ENCODE peak calls at places on chromosomes 11 and 22, in six cellular contexts. One of them, this sample, is unnamed.

GRCh38 chr22:17121235-17122195 is at the start of gene TMEM121B:
- DNase-seq in colonic mucosa: no peak
- DNase-seq in testis: peak; percentile 51
- DNase-seq in IMR-90: peak; percentile 59
- DNase-seq in mesenchymal stem cell: peak; percentile 51
- DNase-seq in GM23248: peak; percentile 68
- DNase-seq in this sample: no peak

GRCh38 chr11:61027141-61027840 is 55.8 kb downstream of the CD6 start:
- DNase-seq in colonic mucosa: no peak
- DNase-seq in IMR-90: no peak
- DNase-seq in testis: no peak
- DNase-seq in mesenchymal stem cell: no peak
- DNase-seq in GM23248: no peak
- DNase-seq in this sample: peak; percentile 55

GRCh38 chr22:49983148-49984042 is 22.8 kb downstream of the PIM3 start:
- DNase-seq in IMR-90: no peak
- DNase-seq in mesenchymal stem cell: no peak
- DNase-seq in testis: no peak
- DNase-seq in GM23248: no peak
- DNase-seq in colonic mucosa: no peak
- DNase-seq in this sample: no peak

GRCh38 chr22:39237276-39238123 is 7.3 kb downstream of the PDGFB start:
- DNase-seq in testis: no peak
- DNase-seq in GM23248: no peak
- DNase-seq in colonic mucosa: peak; percentile 59
- DNase-seq in mesenchymal stem cell: no peak
- DNase-seq in IMR-90: no peak
- DNase-seq in this sample: no peak

GRCh38 chr22:35839811-35840739 is 122.4 kb downstream of the APOL5 start:
- DNase-seq in colonic mucosa: peak; percentile 90
- DNase-seq in IMR-90: peak; percentile 98
- DNase-seq in GM23248: peak; percentile 97
- DNase-seq in testis: peak; percentile 89
- DNase-seq in mesenchymal stem cell: peak; percentile 98
- DNase-seq in this sample: peak; percentile 3

GRCh38 chr22:20024225-20025087 is 3.5 kb downstream of the TANGO2 start:
- DNase-seq in colonic mucosa: no peak
- DNase-seq in mesenchymal stem cell: no peak
- DNase-seq in IMR-90: no peak
- DNase-seq in testis: no peak
- DNase-seq in GM23248: no peak
- DNase-seq in this sample: no peak

GRCh38 chr22:43218786-43219185 is 31.9 kb upstream of the TTLL12 start:
- DNase-seq in mesenchymal stem cell: no peak
- DNase-seq in IMR-90: no peak
- DNase-seq in testis: no peak
- DNase-seq in colonic mucosa: no peak
- DNase-seq in GM23248: no peak
- DNase-seq in this sample: no peak

GRCh38 chr22:42688241-42688913 is 32.3 kb downstream of the A4GALT start:
- DNase-seq in colonic mucosa: peak; percentile 73
- DNase-seq in IMR-90: peak; percentile 93
- DNase-seq in testis: peak; percentile 89
- DNase-seq in GM23248: peak; percentile 96
- DNase-seq in mesenchymal stem cell: peak; percentile 96
- DNase-seq in this sample: no peak

GRCh38 chr22:21873619-21874018 is 6.2 kb upstream of the MAPK1 start:
- DNase-seq in IMR-90: no peak
- DNase-seq in colonic mucosa: no peak
- DNase-seq in GM23248: no peak
- DNase-seq in mesenchymal stem cell: no peak
- DNase-seq in testis: no peak
- DNase-seq in this sample: no peak

GRCh38 chr11:75465701-75466531 is 32.9 kb upstream of the KLHL35 start:
- DNase-seq in testis: no peak
- DNase-seq in mesenchymal stem cell: peak; percentile 26
- DNase-seq in GM23248: peak; percentile 41
- DNase-seq in IMR-90: peak; percentile 52
- DNase-seq in colonic mucosa: no peak
- DNase-seq in this sample: no peak

GRCh38 chr22:28222976-28223375 is 303.9 kb upstream of the PITPNB start:
- DNase-seq in testis: no peak
- DNase-seq in colonic mucosa: no peak
- DNase-seq in IMR-90: peak; percentile 64
- DNase-seq in GM23248: peak; percentile 57
- DNase-seq in mesenchymal stem cell: peak; percentile 32
- DNase-seq in this sample: no peak

GRCh38 chr11:33542921-33543320 is 157.7 kb downstream of the C11orf91 start:
- DNase-seq in IMR-90: peak; percentile 40
- DNase-seq in mesenchymal stem cell: peak; percentile 52
- DNase-seq in GM23248: peak; percentile 49
- DNase-seq in colonic mucosa: peak; percentile 49
- DNase-seq in testis: peak; percentile 73
- DNase-seq in this sample: peak; percentile 15

GRCh38 chr22:42286205-42286604 is 15.8 kb upstream of the TCF20 start:
- DNase-seq in IMR-90: no peak
- DNase-seq in testis: no peak
- DNase-seq in colonic mucosa: no peak
- DNase-seq in mesenchymal stem cell: no peak
- DNase-seq in GM23248: no peak
- DNase-seq in this sample: no peak

GRCh38 chr11:72534859-72535547 is 100.7 kb upstream of the CLPB start:
- DNase-seq in mesenchymal stem cell: peak; percentile 7
- DNase-seq in testis: no peak
- DNase-seq in IMR-90: no peak
- DNase-seq in colonic mucosa: no peak
- DNase-seq in GM23248: peak; percentile 62
- DNase-seq in this sample: no peak

GRCh38 chr22:43270314-43270908 is 72.8 kb downstream of the SCUBE1 start:
- DNase-seq in testis: no peak
- DNase-seq in IMR-90: no peak
- DNase-seq in colonic mucosa: no peak
- DNase-seq in mesenchymal stem cell: peak; percentile 44
- DNase-seq in GM23248: no peak
- DNase-seq in this sample: no peak

GRCh38 chr11:128232588-128232987 is 354.8 kb downstream of the ETS1 start:
- DNase-seq in colonic mucosa: no peak
- DNase-seq in mesenchymal stem cell: no peak
- DNase-seq in GM23248: no peak
- DNase-seq in testis: no peak
- DNase-seq in IMR-90: no peak
- DNase-seq in this sample: no peak

GRCh38 chr22:38755911-38756532 is at the start of gene SUN2:
- DNase-seq in colonic mucosa: peak; percentile 96
- DNase-seq in GM23248: peak; percentile 93
- DNase-seq in testis: peak; percentile 97
- DNase-seq in mesenchymal stem cell: peak; percentile 85
- DNase-seq in IMR-90: peak; percentile 77
- DNase-seq in this sample: peak; percentile 90

GRCh38 chr11:94786264-94787126 is 18.3 kb downstream of the AMOTL1 start:
- DNase-seq in testis: no peak
- DNase-seq in IMR-90: peak; percentile 59
- DNase-seq in colonic mucosa: no peak
- DNase-seq in GM23248: peak; percentile 52
- DNase-seq in mesenchymal stem cell: peak; percentile 67
- DNase-seq in this sample: peak; percentile 18

GRCh38 chr11:74683279-74683871 is 47.9 kb downstream of the CHRDL2 start:
- DNase-seq in testis: peak; percentile 30
- DNase-seq in IMR-90: no peak
- DNase-seq in mesenchymal stem cell: no peak
- DNase-seq in colonic mucosa: no peak
- DNase-seq in GM23248: peak; percentile 70
- DNase-seq in this sample: no peak

GRCh38 chr11:20011294-20011951 is 148.9 kb downstream of the DBX1 start:
- DNase-seq in GM23248: peak; percentile 51
- DNase-seq in testis: no peak
- DNase-seq in mesenchymal stem cell: no peak
- DNase-seq in IMR-90: no peak
- DNase-seq in colonic mucosa: no peak
- DNase-seq in this sample: no peak

GRCh38 chr11:27468643-27469332 is 3.8 kb downstream of the LGR4 start:
- DNase-seq in GM23248: peak; percentile 88
- DNase-seq in colonic mucosa: peak; percentile 40
- DNase-seq in mesenchymal stem cell: peak; percentile 75
- DNase-seq in IMR-90: peak; percentile 29
- DNase-seq in testis: no peak
- DNase-seq in this sample: no peak

GRCh38 chr11:13091804-13092203 is 82.7 kb downstream of the RASSF10 start:
- DNase-seq in IMR-90: no peak
- DNase-seq in GM23248: no peak
- DNase-seq in testis: no peak
- DNase-seq in colonic mucosa: no peak
- DNase-seq in mesenchymal stem cell: peak; percentile 17
- DNase-seq in this sample: no peak
- H3K27ac ChIP-seq in IMR-90: no peak overlapping the region
- H3K27ac ChIP-seq in GM23248: no peak overlapping the region
- H3K27ac ChIP-seq in testis: no peak overlapping the region
- H3K27ac ChIP-seq in colonic mucosa: no peak overlapping the region
- H3K27ac ChIP-seq in mesenchymal stem cell: no peak overlapping the region
- H3K27ac ChIP-seq in this sample: no peak overlapping the region

GRCh38 chr11:12221136-12221535 is 110.7 kb downstream of the MICAL2 start:
- DNase-seq in testis: no peak
- DNase-seq in IMR-90: no peak
- DNase-seq in GM23248: no peak
- DNase-seq in colonic mucosa: no peak
- DNase-seq in mesenchymal stem cell: no peak
- DNase-seq in this sample: no peak

GRCh38 chr11:12218909-12219308 is 108.5 kb downstream of the MICAL2 start:
- DNase-seq in GM23248: no peak
- DNase-seq in testis: no peak
- DNase-seq in colonic mucosa: peak; percentile 73
- DNase-seq in mesenchymal stem cell: no peak
- DNase-seq in IMR-90: no peak
- DNase-seq in this sample: no peak

GRCh38 chr11:12219732-12220131 is 109.3 kb downstream of the MICAL2 start:
- DNase-seq in GM23248: no peak
- DNase-seq in testis: no peak
- DNase-seq in mesenchymal stem cell: no peak
- DNase-seq in colonic mucosa: no peak
- DNase-seq in IMR-90: peak; percentile 37
- DNase-seq in this sample: no peak

GRCh38 chr11:12222099-12222751 is 111.8 kb downstream of the MICAL2 start:
- DNase-seq in mesenchymal stem cell: no peak
- DNase-seq in colonic mucosa: peak; percentile 82
- DNase-seq in GM23248: no peak
- DNase-seq in testis: peak; percentile 74
- DNase-seq in IMR-90: no peak
- DNase-seq in this sample: no peak

DNA sequence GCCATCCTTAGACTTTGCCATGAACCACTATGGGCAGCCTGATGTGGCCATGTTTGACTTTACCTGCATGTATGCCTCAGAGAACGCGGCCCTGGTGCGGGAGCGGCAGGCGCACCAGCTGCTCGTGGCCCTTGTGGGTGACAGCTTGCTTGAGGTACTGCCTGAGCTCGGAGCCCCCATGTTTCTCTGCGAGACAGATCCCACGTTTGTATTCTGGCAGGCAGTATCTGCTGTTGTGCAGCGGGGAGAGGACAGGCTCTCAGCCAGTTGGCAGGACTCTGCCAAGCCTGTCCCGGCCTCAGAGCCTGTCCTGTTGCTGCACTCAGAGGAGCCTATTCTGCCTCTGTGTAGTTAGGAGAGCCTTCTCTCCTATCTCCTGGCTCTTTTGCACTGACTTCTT is 109.9 kb downstream of the MICAL2 start:
- DNase-seq in mesenchymal stem cell: no peak
- DNase-seq in GM23248: no peak
- DNase-seq in colonic mucosa: no peak
- DNase-seq in testis: peak; percentile 87
- DNase-seq in IMR-90: no peak
- DNase-seq in this sample: no peak
- H3K36me3 ChIP-seq in mesenchymal stem cell: peaks cover 68% of the 10 kb centered on the region
- H3K36me3 ChIP-seq in GM23248: peaks cover 35% of the 10 kb centered on the region
- H3K36me3 ChIP-seq in colonic mucosa: no peaks in the 10 kb centered on the region
- H3K36me3 ChIP-seq in testis: no peaks in the 10 kb centered on the region
- H3K36me3 ChIP-seq in IMR-90: peaks cover 71% of the 10 kb centered on the region
- H3K36me3 ChIP-seq in this sample: no peaks in the 10 kb centered on the region

DNA sequence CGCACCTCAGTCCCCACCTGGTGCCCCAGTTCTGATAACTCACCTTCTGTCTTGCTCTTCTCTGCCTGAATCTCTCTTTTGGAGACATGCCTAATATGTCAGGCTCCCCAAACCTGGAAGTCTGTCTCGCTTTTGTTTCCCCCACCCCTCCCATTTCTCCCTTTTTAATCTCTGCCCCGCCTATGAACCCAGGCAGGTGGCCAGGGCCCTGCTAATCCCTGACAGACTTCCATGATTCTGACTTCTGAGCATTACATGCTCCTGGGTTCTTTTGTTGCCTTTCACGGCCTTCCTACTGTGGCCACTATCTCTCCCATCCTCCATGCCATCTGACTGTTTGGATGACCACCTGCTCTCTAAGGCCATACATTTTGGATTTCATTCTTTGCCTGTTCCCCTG is 1120.9 kb upstream of the CCDC90B start:
- DNase-seq in mesenchymal stem cell: no peak
- DNase-seq in GM23248: no peak
- DNase-seq in colonic mucosa: no peak
- DNase-seq in IMR-90: no peak
- DNase-seq in testis: no peak
- DNase-seq in this sample: no peak
- H3K27ac ChIP-seq in mesenchymal stem cell: no peak overlapping the region
- H3K27ac ChIP-seq in GM23248: no peak overlapping the region
- H3K27ac ChIP-seq in colonic mucosa: no peak overlapping the region
- H3K27ac ChIP-seq in IMR-90: no peak overlapping the region
- H3K27ac ChIP-seq in testis: no peak overlapping the region
- H3K27ac ChIP-seq in this sample: no peak overlapping the region

DNA sequence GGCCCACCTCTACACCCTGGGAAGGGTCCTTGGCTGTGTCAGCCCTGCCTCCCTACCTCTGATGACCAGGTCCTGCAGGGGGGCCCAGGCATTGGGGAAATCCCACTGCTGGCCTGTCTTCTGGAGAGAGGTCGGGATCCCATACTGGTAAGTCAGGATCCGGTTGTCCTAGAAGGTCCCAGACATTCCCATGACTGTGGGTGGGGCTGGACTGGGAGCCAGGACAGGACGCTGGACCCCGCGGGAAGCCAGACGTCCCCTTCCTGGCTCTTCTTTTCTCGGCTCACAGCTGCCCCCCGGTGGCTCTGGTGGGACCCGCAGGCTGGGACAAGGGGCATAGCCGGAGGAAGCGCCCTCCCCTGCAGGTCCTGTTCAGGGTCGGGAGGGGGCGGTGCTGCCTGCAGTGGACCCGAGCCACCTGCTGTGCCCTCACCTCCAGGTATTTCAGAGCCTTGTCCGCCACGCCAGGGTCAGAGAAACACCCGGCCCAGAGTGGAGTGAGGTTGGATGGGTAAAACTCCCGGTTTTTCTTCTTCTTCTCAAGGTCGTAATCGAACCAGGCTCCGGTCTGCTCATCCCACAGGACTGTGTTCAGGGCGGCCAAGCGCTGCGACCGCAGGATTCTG is 20.0 kb downstream of the TREH start:
- DNase-seq in colonic mucosa: peak; percentile 96
- DNase-seq in GM23248: peak; percentile 91
- DNase-seq in mesenchymal stem cell: peak; percentile 89
- DNase-seq in IMR-90: peak; percentile 71
- DNase-seq in testis: peak; percentile 93
- DNase-seq in this sample: peak; percentile 88
- H3K36me3 ChIP-seq in colonic mucosa: no peaks in the 10 kb centered on the region
- H3K36me3 ChIP-seq in GM23248: peaks cover 30% of the 10 kb centered on the region
- H3K36me3 ChIP-seq in mesenchymal stem cell: peaks cover 38% of the 10 kb centered on the region
- H3K36me3 ChIP-seq in IMR-90: peaks cover 31% of the 10 kb centered on the region
- H3K36me3 ChIP-seq in testis: no peaks in the 10 kb centered on the region
- H3K36me3 ChIP-seq in this sample: no peaks in the 10 kb centered on the region